ENCODE peak calls at places on chromosomes 4 and X, in seven cellular contexts. D is GM23248, C is SK-N-MC, E is astrocyte, J is GM12878, L is HCT116, Q is A673. S is an unnamed sample.

GRCh38 chr4:1531683-1532548 is 125.7 kb upstream of the NKX1-1 start:
- DNase-seq in D (no peak), C (no peak), E (no peak), J (no peak), L (no peak), Q (no peak), S (no peak)

GRCh38 chrX:147920161-147920666 is 8.5 kb downstream of the FMR1 start:
- DNase-seq in D (no peak), C (no peak), E (peak; percentile 23), J (no peak), L (no peak), Q (no peak), S (no peak)

GRCh38 chrX:131577433-131577832 is 33.6 kb downstream of the OR13H1 start:
- DNase-seq in D (no peak), C (no peak), E (no peak), J (no peak), L (no peak), Q (no peak), S (no peak)

GRCh38 chr4:8072235-8072968 is 86.2 kb downstream of the ABLIM2 start:
- DNase-seq in D (no peak), C (no peak), E (no peak), J (no peak), L (no peak), Q (peak; percentile 53), S (no peak)

GRCh38 chr4:107279729-107280128 is 243.6 kb upstream of the DKK2 start:
- DNase-seq in D (peak; percentile 74), C (no peak), E (peak; percentile 71), J (no peak), L (no peak), Q (peak; percentile 42), S (peak; percentile 51)

GRCh38 chr4:137510866-137511265 is 21.4 kb downstream of the PCDH18 start:
- DNase-seq in D (peak; percentile 95), C (no peak), E (peak; percentile 94), J (no peak), L (peak; percentile 62), Q (peak; percentile 91), S (peak; percentile 81)

GRCh38 chr4:73721901-73722300 is 18.5 kb upstream of the CXCL8 start:
- DNase-seq in D (peak; percentile 84), C (no peak), E (no peak), J (no peak), L (no peak), Q (no peak), S (peak; percentile 94)

GRCh38 chr4:76704133-76704881 is 193.6 kb downstream of the SOWAHB start:
- DNase-seq in D (peak; percentile 50), C (no peak), E (peak; percentile 69), J (no peak), L (peak; percentile 68), Q (peak; percentile 24), S (peak; percentile 88)

GRCh38 chr4:41432889-41433288 is 105.1 kb upstream of the LIMCH1 start:
- DNase-seq in D (peak; percentile 74), C (no peak), E (peak; percentile 94), J (no peak), L (no peak), Q (peak; percentile 82), S (no peak)

GRCh38 chr4:17447675-17448298 is 64.1 kb downstream of the QDPR start:
- DNase-seq in D (peak; percentile 86), C (peak; percentile 72), E (peak; percentile 73), J (peak; percentile 37), L (peak; percentile 74), Q (peak; percentile 86), S (peak; percentile 74)

GRCh38 chrX:133985164-133986007 is at the start of gene GPC3:
- DNase-seq in D (no peak), C (no peak), E (no peak), J (no peak), L (no peak), Q (peak; percentile 64), S (no peak)

GRCh38 chr4:16952896-16953605 is 54.6 kb upstream of the LDB2 start:
- DNase-seq in D (no peak), C (peak; percentile 61), E (peak; percentile 79), J (no peak), L (no peak), Q (no peak), S (no peak)

GRCh38 chr4:108118505-108118904 is 50.2 kb downstream of the LEF1 start:
- DNase-seq in D (no peak), C (no peak), E (no peak), J (peak; percentile 66), L (no peak), Q (no peak), S (peak; percentile 74)

GRCh38 chr4:100581337-100581736 is 63.5 kb upstream of the EMCN start:
- DNase-seq in D (no peak), C (no peak), E (no peak), J (no peak), L (peak; percentile 53), Q (no peak), S (peak; percentile 87)

GRCh38 chrX:148811236-148811635 is 310.8 kb downstream of the AFF2 start:
- DNase-seq in D (peak; percentile 30), C (no peak), E (peak; percentile 37), J (no peak), L (no peak), Q (no peak), S (no peak)

GRCh38 chr4:73721419-73721818 is 18.9 kb upstream of the CXCL8 start:
- DNase-seq in D (peak; percentile 92), C (peak; percentile 86), E (peak; percentile 77), J (no peak), L (no peak), Q (peak; percentile 30), S (peak; percentile 65)

GRCh38 chr4:2413821-2414610 is 4.4 kb downstream of the ZFYVE28 start:
- DNase-seq in D (peak; percentile 22), C (no peak), E (no peak), J (no peak), L (no peak), Q (peak; percentile 57), S (peak; percentile 24)

GRCh38 chrX:109619816-109620215 is 5.2 kb downstream of the KCNE5 start:
- DNase-seq in D (no peak), C (no peak), E (no peak), J (no peak), L (no peak), Q (no peak), S (no peak)

GRCh38 chrX:68841251-68842049 is 12.6 kb downstream of the EFNB1 start:
- DNase-seq in D (no peak), C (no peak), E (no peak), J (no peak), L (no peak), Q (no peak), S (no peak)

GRCh38 chr4:98181815-98182214 is 38.5 kb upstream of the STPG2 start:
- DNase-seq in D (peak; percentile 48), C (no peak), E (peak; percentile 5), J (no peak), L (no peak), Q (peak; percentile 12), S (no peak)

GRCh38 chr4:4992833-4993232 is 26.4 kb downstream of the CYTL1 start:
- DNase-seq in D (no peak), C (no peak), E (no peak), J (no peak), L (no peak), Q (no peak), S (no peak)

GRCh38 chr4:4995866-4996265 is 23.4 kb downstream of the CYTL1 start:
- DNase-seq in D (peak; percentile 31), C (no peak), E (peak; percentile 22), J (no peak), L (no peak), Q (peak; percentile 30), S (no peak)

GRCh38 chr4:4994312-4995097 is 24.8 kb downstream of the CYTL1 start:
- DNase-seq in D (no peak), C (no peak), E (no peak), J (no peak), L (no peak), Q (no peak), S (no peak)

GRCh38 chr4:4991541-4992099 is 27.6 kb downstream of the CYTL1 start:
- DNase-seq in D (peak; percentile 64), C (no peak), E (no peak), J (no peak), L (no peak), Q (no peak), S (no peak)

GRCh38 chr4:4995103-4995761 is 24.0 kb downstream of the CYTL1 start:
- DNase-seq in D (peak; percentile 78), C (no peak), E (peak; percentile 22), J (no peak), L (peak; percentile 54), Q (peak; percentile 78), S (peak; percentile 81)
- TF ChIP-seq EZH2 in D (no peak), C (no peak), E (no peak), J (no peak), L (no peak), Q (no peak), S (no peak)

GRCh38 chrX:39897741-39898097 is 200.0 kb downstream of the BCOR start:
- DNase-seq in D (no peak), C (no peak), E (no peak), J (no peak), L (no peak), Q (no peak), S (peak; percentile 41)

GRCh38 chrX:39895228-39896110 is 202.3 kb downstream of the BCOR start:
- DNase-seq in D (peak; percentile 24), C (no peak), E (no peak), J (no peak), L (no peak), Q (no peak), S (peak; percentile 88)

GRCh38 chrX:39899059-39899458 is 198.7 kb downstream of the BCOR start:
- DNase-seq in D (no peak), C (no peak), E (no peak), J (no peak), L (no peak), Q (no peak), S (peak; percentile 22)

GRCh38 chrX:39898147-39898546 is 199.6 kb downstream of the BCOR start:
- DNase-seq in D (no peak), C (no peak), E (no peak), J (no peak), L (no peak), Q (no peak), S (peak; percentile 83)

GRCh38 chrX:39896951-39897740 is 200.6 kb downstream of the BCOR start:
- DNase-seq in D (peak; percentile 81), C (no peak), E (peak; percentile 73), J (no peak), L (no peak), Q (peak; percentile 60), S (peak; percentile 72)
- H3K27ac ChIP-seq in D (peak overlapping the region; percentile 37), C (no peak overlapping the region), E (no peak overlapping the region), J (no peak overlapping the region), L (no peak overlapping the region), Q (no peak overlapping the region), S (peak overlapping the region; percentile 90)

GRCh38 chr4:94271248-94271647 is 63.6 kb downstream of the SMARCAD1 start:
- DNase-seq in D (no peak), C (no peak), E (no peak), J (no peak), L (no peak), Q (no peak), S (no peak)
- H3K4me3 ChIP-seq in D (no peak overlapping the region), C (no peak overlapping the region), E (no peak overlapping the region), J (no peak overlapping the region), L (no peak overlapping the region), Q (no peak overlapping the region), S (no peak overlapping the region)

GRCh38 chr4:54986095-54986846 is 139.1 kb downstream of the KDR start:
- DNase-seq in D (no peak), C (no peak), E (no peak), J (no peak), L (no peak), Q (no peak), S (no peak)

GRCh38 chr4:54988655-54989054 is 136.7 kb downstream of the KDR start:
- DNase-seq in D (no peak), C (no peak), E (no peak), J (no peak), L (no peak), Q (no peak), S (no peak)

GRCh38 chr4:54992266-54992665 is 133.1 kb downstream of the KDR start:
- DNase-seq in D (no peak), C (no peak), E (peak; percentile 12), J (no peak), L (no peak), Q (no peak), S (no peak)
- TF ChIP-seq EZH2 in D (no peak), C (no peak), E (no peak), J (no peak), L (no peak), Q (no peak), S (no peak)